ENCODE peak calls at places on chromosomes 1 and 21, in nine cellular contexts. S is H7; I is Right ventricle myocardium superior; N is activated CD4-positive, alpha-beta memory T cell treated with anti-CD3 and anti-CD28 coated beads, Interleukin-2, amount 10 ng/mL, durations not matched to agents 7 days and 5 days; W is esophagus squamous epithelium; O is aorta; C is WTC11; P is HCT116; Q is NCI-H1930. L is an unnamed sample.

GRCh38 chr1:229059671-229060079 is 211.2 kb upstream of the RAB4A start:
- DNase-seq in Q (no peak), P (no peak), N (no peak), I (peak; percentile 68), W (no peak), S (no peak), O (peak; percentile 74), C (no peak), L (no peak)

GRCh38 chr1:248821101-248821500 is 4.6 kb downstream of the SH3BP5L start:
- DNase-seq in S (no peak), Q (no peak), N (no peak), P (no peak), W (no peak), I (no peak), O (peak; percentile 75), C (no peak), L (peak; percentile 91)

GRCh38 chr1:53705446-53706096 is 33.4 kb downstream of the GLIS1 start:
- DNase-seq in P (no peak), I (no peak), S (no peak), O (no peak), W (no peak), N (no peak), Q (no peak), C (no peak), L (no peak)

GRCh38 chr1:12530462-12531168 is 87.4 kb downstream of the DHRS3 start:
- DNase-seq in P (no peak), Q (no peak), C (no peak), S (no peak), W (no peak), N (no peak), O (peak; percentile 9), I (no peak), L (no peak)

GRCh38 chr21:31201144-31201543 is 142.9 kb downstream of the TIAM1 start:
- DNase-seq in P (no peak), C (no peak), I (no peak), Q (no peak), N (no peak), O (no peak), W (no peak), S (no peak), L (no peak)

GRCh38 chr1:233261206-233261605 is 34.3 kb downstream of the PCNX2 start:
- DNase-seq in I (no peak), N (no peak), S (no peak), O (no peak), P (peak; percentile 34), Q (no peak), W (no peak), C (no peak), L (no peak)

GRCh38 chr1:9165396-9165795 is 36.5 kb upstream of the GPR157 start:
- DNase-seq in C (no peak), I (no peak), W (no peak), S (no peak), N (no peak), O (no peak), Q (no peak), P (no peak), L (no peak)

GRCh38 chr1:179229214-179230140 is at the start of gene ABL2:
- DNase-seq in C (peak; percentile 72), O (peak; percentile 62), I (peak; percentile 64), S (peak; percentile 94), Q (peak; percentile 68), W (no peak), N (peak; percentile 44), P (peak; percentile 31), L (peak; percentile 81)

GRCh38 chr1:19122668-19123067 is 87.4 kb downstream of the UBR4 start:
- DNase-seq in I (no peak), Q (no peak), W (no peak), S (no peak), C (no peak), P (no peak), N (no peak), O (no peak), L (peak; percentile 20)

GRCh38 chr1:101238041-101238515 is 1.3 kb downstream of the S1PR1 start:
- DNase-seq in Q (no peak), W (no peak), P (no peak), I (peak; percentile 53), N (peak; percentile 65), O (no peak), C (peak; percentile 25), S (peak; percentile 39), L (no peak)

GRCh38 chr1:189654906-189655305 is 822.8 kb downstream of the BRINP3 start:
- DNase-seq in C (no peak), O (no peak), I (no peak), Q (no peak), W (no peak), S (no peak), P (no peak), N (no peak), L (no peak)

GRCh38 chr1:63746129-63746864 is 27.5 kb upstream of the ROR1 start:
- DNase-seq in S (peak; percentile 37), C (peak; percentile 26), W (no peak), I (no peak), Q (no peak), N (no peak), O (peak; percentile 66), P (no peak), L (no peak)